ENCODE peak calls at places on chromosome 9, in six cellular contexts. One of them, this sample, is unnamed.

GRCh38 chr9:116594552-116594951 is 92.6 kb upstream of the TRIM32 start:
- DNase-seq in activated CD4-positive, CD25-positive, alpha-beta regulatory T cell treated with anti-CD3 and anti-CD28 coated beads, Interleukin-2, amount 50 U/mL, for 16 hours: no peak
- DNase-seq in fibroblast of the aortic adventitia: peak; percentile 91
- DNase-seq in CD8-positive, alpha-beta T cell: no peak
- DNase-seq in globus pallidus: no peak
- DNase-seq in A172: peak; percentile 57
- DNase-seq in this sample: no peak

GRCh38 chr9:9631302-9631701 is 981.5 kb downstream of the PTPRD start:
- DNase-seq in activated CD4-positive, CD25-positive, alpha-beta regulatory T cell treated with anti-CD3 and anti-CD28 coated beads, Interleukin-2, amount 50 U/mL, for 16 hours: no peak
- DNase-seq in fibroblast of the aortic adventitia: peak; percentile 0
- DNase-seq in CD8-positive, alpha-beta T cell: no peak
- DNase-seq in globus pallidus: no peak
- DNase-seq in A172: no peak
- DNase-seq in this sample: no peak

GRCh38 chr9:22216730-22217160 is 207.6 kb upstream of the CDKN2B start:
- DNase-seq in activated CD4-positive, CD25-positive, alpha-beta regulatory T cell treated with anti-CD3 and anti-CD28 coated beads, Interleukin-2, amount 50 U/mL, for 16 hours: no peak
- DNase-seq in fibroblast of the aortic adventitia: peak; percentile 70
- DNase-seq in CD8-positive, alpha-beta T cell: no peak
- DNase-seq in globus pallidus: no peak
- DNase-seq in A172: no peak
- DNase-seq in this sample: no peak

GRCh38 chr9:97293207-97293721 is 14.2 kb upstream of the CCDC180 start:
- DNase-seq in activated CD4-positive, CD25-positive, alpha-beta regulatory T cell treated with anti-CD3 and anti-CD28 coated beads, Interleukin-2, amount 50 U/mL, for 16 hours: no peak
- DNase-seq in fibroblast of the aortic adventitia: peak; percentile 18
- DNase-seq in CD8-positive, alpha-beta T cell: no peak
- DNase-seq in globus pallidus: no peak
- DNase-seq in A172: peak; percentile 97
- DNase-seq in this sample: peak; percentile 10

GRCh38 chr9:126860757-126861466 is 473 bp downstream of the ZBTB34 start:
- DNase-seq in activated CD4-positive, CD25-positive, alpha-beta regulatory T cell treated with anti-CD3 and anti-CD28 coated beads, Interleukin-2, amount 50 U/mL, for 16 hours: no peak
- DNase-seq in fibroblast of the aortic adventitia: no peak
- DNase-seq in CD8-positive, alpha-beta T cell: peak; percentile 24
- DNase-seq in globus pallidus: no peak
- DNase-seq in A172: no peak
- DNase-seq in this sample: no peak

GRCh38 chr9:98410185-98410697 is 154.8 kb upstream of the TBC1D2 start:
- DNase-seq in activated CD4-positive, CD25-positive, alpha-beta regulatory T cell treated with anti-CD3 and anti-CD28 coated beads, Interleukin-2, amount 50 U/mL, for 16 hours: no peak
- DNase-seq in fibroblast of the aortic adventitia: peak; percentile 90
- DNase-seq in CD8-positive, alpha-beta T cell: no peak
- DNase-seq in globus pallidus: peak; percentile 31
- DNase-seq in A172: peak; percentile 14
- DNase-seq in this sample: peak; percentile 34

GRCh38 chr9:81456431-81456970 is 232.8 kb downstream of the TLE1 start:
- DNase-seq in activated CD4-positive, CD25-positive, alpha-beta regulatory T cell treated with anti-CD3 and anti-CD28 coated beads, Interleukin-2, amount 50 U/mL, for 16 hours: no peak
- DNase-seq in fibroblast of the aortic adventitia: peak; percentile 60
- DNase-seq in CD8-positive, alpha-beta T cell: no peak
- DNase-seq in globus pallidus: no peak
- DNase-seq in A172: peak; percentile 72
- DNase-seq in this sample: no peak

GRCh38 chr9:127214421-127215265 is 49.9 kb upstream of the GARNL3 start:
- DNase-seq in activated CD4-positive, CD25-positive, alpha-beta regulatory T cell treated with anti-CD3 and anti-CD28 coated beads, Interleukin-2, amount 50 U/mL, for 16 hours: peak; percentile 41
- DNase-seq in fibroblast of the aortic adventitia: peak; percentile 58
- DNase-seq in CD8-positive, alpha-beta T cell: peak; percentile 56
- DNase-seq in globus pallidus: peak; percentile 22
- DNase-seq in A172: peak; percentile 71
- DNase-seq in this sample: peak; percentile 47

GRCh38 chr9:14348241-14349140 is 34.5 kb upstream of the NFIB start:
- DNase-seq in activated CD4-positive, CD25-positive, alpha-beta regulatory T cell treated with anti-CD3 and anti-CD28 coated beads, Interleukin-2, amount 50 U/mL, for 16 hours: no peak
- DNase-seq in fibroblast of the aortic adventitia: peak; percentile 52
- DNase-seq in CD8-positive, alpha-beta T cell: no peak
- DNase-seq in globus pallidus: peak; percentile 66
- DNase-seq in A172: no peak
- DNase-seq in this sample: no peak

GRCh38 chr9:114653556-114654159 is 3.9 kb downstream of the TEX53 start:
- DNase-seq in activated CD4-positive, CD25-positive, alpha-beta regulatory T cell treated with anti-CD3 and anti-CD28 coated beads, Interleukin-2, amount 50 U/mL, for 16 hours: peak; percentile 70
- DNase-seq in fibroblast of the aortic adventitia: peak; percentile 87
- DNase-seq in CD8-positive, alpha-beta T cell: peak; percentile 75
- DNase-seq in globus pallidus: peak; percentile 81
- DNase-seq in A172: peak; percentile 73
- DNase-seq in this sample: peak; percentile 86

GRCh38 chr9:70395652-70396051 is 18.8 kb downstream of the KLF9 start:
- DNase-seq in activated CD4-positive, CD25-positive, alpha-beta regulatory T cell treated with anti-CD3 and anti-CD28 coated beads, Interleukin-2, amount 50 U/mL, for 16 hours: no peak
- DNase-seq in fibroblast of the aortic adventitia: no peak
- DNase-seq in CD8-positive, alpha-beta T cell: no peak
- DNase-seq in globus pallidus: no peak
- DNase-seq in A172: no peak
- DNase-seq in this sample: no peak

GRCh38 chr9:98785333-98785933 is 10.9 kb downstream of the ANKS6 start:
- DNase-seq in activated CD4-positive, CD25-positive, alpha-beta regulatory T cell treated with anti-CD3 and anti-CD28 coated beads, Interleukin-2, amount 50 U/mL, for 16 hours: no peak
- DNase-seq in fibroblast of the aortic adventitia: no peak
- DNase-seq in CD8-positive, alpha-beta T cell: no peak
- DNase-seq in globus pallidus: no peak
- DNase-seq in A172: no peak
- DNase-seq in this sample: no peak

GRCh38 chr9:15977438-15977837 is 424.6 kb downstream of the CCDC171 start:
- DNase-seq in activated CD4-positive, CD25-positive, alpha-beta regulatory T cell treated with anti-CD3 and anti-CD28 coated beads, Interleukin-2, amount 50 U/mL, for 16 hours: no peak
- DNase-seq in fibroblast of the aortic adventitia: no peak
- DNase-seq in CD8-positive, alpha-beta T cell: no peak
- DNase-seq in globus pallidus: no peak
- DNase-seq in A172: no peak
- DNase-seq in this sample: no peak